ENCODE peak calls at places on chromosomes 6 and 20, in seven cellular contexts. O is HepG2, T is prostate gland, P is GM23338, G is spleen, C is sigmoid colon, Z is endothelial cell of umbilical vein. M is an unnamed sample.

GRCh38 chr6:25050356-25050755 is 114.6 kb upstream of the RIPOR2 start:
- DNase-seq in O (no peak), T (no peak), P (no peak), G (no peak), C (no peak), Z (peak; percentile 90), M (no peak)

GRCh38 chr6:152846825-152847224 is 96.2 kb downstream of the VIP start:
- DNase-seq in O (peak; percentile 37), T (no peak), P (peak; percentile 49), G (no peak), C (no peak), Z (peak; percentile 8), M (no peak)

GRCh38 chr20:59400666-59401065 is 100.3 kb downstream of the EDN3 start:
- DNase-seq in O (no peak), T (no peak), P (no peak), G (no peak), C (no peak), Z (no peak), M (no peak)

GRCh38 chr6:95501032-95501904 is 76.1 kb upstream of the MANEA start:
- DNase-seq in O (no peak), T (no peak), P (no peak), G (no peak), C (no peak), Z (no peak), M (no peak)

GRCh38 chr6:46453221-46453620 is 38.0 kb downstream of the RCAN2 start:
- DNase-seq in O (no peak), T (peak; percentile 10), P (no peak), G (no peak), C (no peak), Z (no peak), M (no peak)

GRCh38 chr20:38685853-38686473 is 38.3 kb upstream of the SLC32A1 start:
- DNase-seq in O (peak; percentile 63), T (peak; percentile 14), P (peak; percentile 86), G (no peak), C (no peak), Z (peak; percentile 50), M (no peak)

GRCh38 chr20:2116170-2116940 is 14.7 kb downstream of the STK35 start:
- DNase-seq in O (no peak), T (no peak), P (no peak), G (peak; percentile 58), C (no peak), Z (no peak), M (no peak)

GRCh38 chr6:167652042-167652700 is 174.5 kb upstream of the AFDN start:
- DNase-seq in O (no peak), T (no peak), P (no peak), G (peak; percentile 55), C (no peak), Z (no peak), M (no peak)

GRCh38 chr6:92126088-92126487 is 1293.3 kb downstream of the EPHA7 start:
- DNase-seq in O (peak; percentile 15), T (no peak), P (no peak), G (no peak), C (no peak), Z (no peak), M (no peak)

GRCh38 chr6:119351005-119351394 is 1.4 kb upstream of the MAN1A1 start:
- DNase-seq in O (no peak), T (no peak), P (no peak), G (no peak), C (no peak), Z (peak; percentile 48), M (no peak)

GRCh38 chr20:36181934-36182603 is 27.5 kb downstream of the EPB41L1 start:
- DNase-seq in O (peak; percentile 78), T (no peak), P (no peak), G (no peak), C (no peak), Z (peak; percentile 52), M (no peak)

GRCh38 chr6:41724638-41725501 is 10.5 kb downstream of the TFEB start:
- DNase-seq in O (no peak), T (no peak), P (no peak), G (no peak), C (no peak), Z (no peak), M (no peak)

GRCh38 chr6:144314003-144314485 is 28.9 kb downstream of the UTRN start:
- DNase-seq in O (no peak), T (no peak), P (no peak), G (peak; percentile 81), C (peak; percentile 80), Z (peak; percentile 90), M (no peak)

GRCh38 chr6:34170341-34170740 is 24.5 kb upstream of the GRM4 start:
- DNase-seq in O (no peak), T (no peak), P (no peak), G (peak; percentile 6), C (no peak), Z (no peak), M (no peak)

GRCh38 chr6:34961082-34961481 is 72.0 kb downstream of the ANKS1A start:
- DNase-seq in O (no peak), T (no peak), P (no peak), G (no peak), C (no peak), Z (no peak), M (no peak)

GRCh38 chr6:297571-298232 is 5.4 kb downstream of the DUSP22 start:
- DNase-seq in O (no peak), T (no peak), P (no peak), G (no peak), C (no peak), Z (no peak), M (no peak)

GRCh38 chr6:300026-300425 is 7.7 kb downstream of the DUSP22 start:
- DNase-seq in O (no peak), T (no peak), P (no peak), G (no peak), C (no peak), Z (no peak), M (no peak)

GRCh38 chr6:298233-299049 is 6.2 kb downstream of the DUSP22 start:
- DNase-seq in O (no peak), T (no peak), P (no peak), G (no peak), C (no peak), Z (peak; percentile 40), M (no peak)

GRCh38 chr6:300494-301198 is 8.4 kb downstream of the DUSP22 start:
- DNase-seq in O (no peak), T (no peak), P (no peak), G (peak; percentile 78), C (no peak), Z (no peak), M (no peak)

GRCh38 chr6:299050-299980 is 7.0 kb downstream of the DUSP22 start:
- DNase-seq in O (no peak), T (no peak), P (no peak), G (no peak), C (no peak), Z (no peak), M (no peak)
- TF ChIP-seq POLR2AphosphoS5 in O (no peak), T (peak; percentile 42), P (no peak), G (no peak), C (no peak), Z (no peak), M (no peak)

GRCh38 chr6:85115876-85116275 is 334.0 kb upstream of the NT5E start:
- DNase-seq in O (no peak), T (no peak), P (no peak), G (no peak), C (no peak), Z (no peak), M (no peak)

GRCh38 chr6:85114583-85114939 is 335.3 kb upstream of the NT5E start:
- DNase-seq in O (no peak), T (no peak), P (no peak), G (no peak), C (no peak), Z (no peak), M (no peak)

GRCh38 chr6:85116475-85116874 is 333.4 kb upstream of the NT5E start:
- DNase-seq in O (no peak), T (no peak), P (no peak), G (no peak), C (no peak), Z (no peak), M (no peak)

GRCh38 chr6:85112540-85112939 is 337.3 kb upstream of the NT5E start:
- DNase-seq in O (no peak), T (no peak), P (no peak), G (no peak), C (no peak), Z (no peak), M (no peak)

DNA sequence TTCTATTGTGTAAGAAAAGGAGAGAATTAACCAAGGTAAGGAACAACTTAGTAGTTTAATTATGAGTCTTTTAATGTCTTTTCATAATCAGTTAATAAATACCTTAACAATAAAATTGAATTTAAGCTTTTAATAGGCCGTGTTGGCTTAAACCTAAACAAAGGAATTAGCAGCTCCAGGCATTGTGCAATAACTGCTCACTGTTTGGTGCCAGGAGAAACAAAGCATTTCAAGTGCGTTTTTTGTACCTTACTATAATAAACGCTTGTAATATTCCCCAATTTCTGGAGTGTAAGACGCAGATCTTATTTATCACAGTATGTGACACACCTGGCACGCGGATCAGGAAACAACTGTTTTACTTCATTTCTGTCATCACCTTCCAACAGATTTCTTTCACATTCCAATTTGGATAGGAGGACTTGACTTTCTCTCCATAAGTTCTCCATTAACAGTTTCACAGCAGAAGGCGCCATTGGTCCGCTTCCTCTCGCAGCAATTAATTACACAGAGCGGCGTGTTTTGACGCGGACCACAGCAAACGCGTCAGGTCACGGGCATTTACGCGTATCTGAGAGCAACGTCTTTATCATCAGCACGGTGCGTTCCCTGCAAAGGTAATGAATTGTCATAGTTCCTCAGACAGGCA is 335.8 kb upstream of the NT5E start:
- DNase-seq in O (no peak), T (no peak), P (no peak), G (no peak), C (peak; percentile 67), Z (no peak), M (no peak)
- H3K4me3 ChIP-seq in O (no peak overlapping the region), T (no peak overlapping the region), P (no peak overlapping the region), G (no peak overlapping the region), C (peak overlapping the region; percentile 14), Z (no peak overlapping the region), M (peak overlapping the region; percentile 49)

DNA sequence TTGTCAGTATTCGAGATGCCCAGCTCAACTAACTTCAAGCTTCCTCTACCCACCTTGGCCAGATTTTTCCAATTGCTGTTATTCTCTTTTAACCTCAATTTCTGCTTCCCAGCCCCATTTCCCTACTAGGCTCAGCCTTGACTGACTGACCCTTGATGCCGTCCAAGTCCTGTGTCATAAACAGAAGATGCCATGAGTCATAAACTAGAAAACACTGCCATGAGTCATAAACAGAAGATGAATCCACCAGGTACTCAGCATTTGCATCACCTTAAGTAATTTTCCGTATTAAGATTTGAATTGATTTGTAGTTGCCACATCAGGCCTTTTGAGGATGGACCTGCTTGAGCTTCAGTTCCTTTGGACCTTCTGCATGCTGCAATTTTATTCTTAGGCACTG is 123.8 kb downstream of the FAM83B start:
- DNase-seq in O (no peak), T (no peak), P (no peak), G (no peak), C (no peak), Z (no peak), M (no peak)
- TF ChIP-seq POLR2AphosphoS5 in O (no peak), T (no peak), P (no peak), G (no peak), C (no peak), Z (no peak), M (no peak)

DNA sequence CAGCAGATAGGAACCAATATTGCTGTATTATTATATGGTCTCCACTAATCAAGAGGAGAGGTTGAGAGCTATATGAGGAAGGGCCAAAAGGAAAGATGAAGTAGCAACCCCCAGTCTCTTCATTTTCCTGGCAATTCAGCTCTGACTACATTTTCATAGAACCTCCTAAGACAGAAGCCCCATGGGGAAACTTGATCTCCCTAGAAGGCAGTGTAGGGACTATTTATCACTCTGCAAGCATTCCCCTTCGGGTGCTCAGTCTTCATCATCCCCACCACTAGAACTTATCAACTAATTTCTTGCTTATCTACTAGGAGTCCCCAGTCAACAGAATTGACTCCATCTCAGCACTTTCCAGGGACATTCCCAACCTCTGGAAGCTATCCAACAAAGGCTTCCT is 25.5 kb upstream of the ITCH start:
- DNase-seq in O (no peak), T (no peak), P (no peak), G (no peak), C (no peak), Z (no peak), M (no peak)
- H3K4me3 ChIP-seq in O (no peak overlapping the region), T (no peak overlapping the region), P (no peak overlapping the region), G (no peak overlapping the region), C (no peak overlapping the region), Z (no peak overlapping the region), M (no peak overlapping the region)

M was measured in esophagus muscularis mucosa.